ENCODE peak calls at places on chromosomes 1 and 21, in six cellular contexts. S, D, A, B, G and H are unnamed samples.

GRCh38 chr1:18701183-18701582 is 70.5 kb downstream of the PAX7 start:
- DNase-seq in S (no peak), B (no peak), A (no peak), D (no peak), G (no peak), H (no peak)

GRCh38 chr1:94273111-94273510 is 35.7 kb upstream of the ARHGAP29 start:
- DNase-seq in A (no peak), G (no peak), D (no peak), B (no peak), S (no peak), H (no peak)

GRCh38 chr1:30724655-30725421 is 1.5 kb upstream of the MATN1 start:
- DNase-seq in A (no peak), B (no peak), S (no peak), D (no peak), G (no peak), H (no peak)

GRCh38 chr1:186978596-186979556 is 150.1 kb downstream of the PLA2G4A start:
- DNase-seq in D (no peak), G (no peak), S (peak), A (no peak), B (no peak), H (no peak)

GRCh38 chr1:229186373-229187056 is 84.4 kb upstream of the RAB4A start:
- DNase-seq in B (no peak), G (no peak), S (peak), A (no peak), D (no peak), H (no peak)

GRCh38 chr1:177432897-177433296 is 262.1 kb downstream of the BRINP2 start:
- DNase-seq in S (no peak), B (no peak), A (no peak), G (no peak), D (no peak), H (no peak)

GRCh38 chr1:161206411-161207140 is 4.4 kb downstream of the NDUFS2 start:
- DNase-seq in S (no peak), D (no peak), A (peak), B (no peak), G (no peak), H (no peak)

GRCh38 chr1:41864471-41865040 is 54.2 kb downstream of the HIVEP3 start:
- DNase-seq in S (no peak), G (peak), B (no peak), A (no peak), D (no peak), H (no peak)

GRCh38 chr1:224554620-224555259 is 61.4 kb upstream of the CNIH3 start:
- DNase-seq in A (no peak), G (no peak), D (no peak), B (no peak), S (no peak), H (no peak)

GRCh38 chr21:33901421-33902288 is 13.9 kb downstream of the ATP5PO start:
- DNase-seq in B (no peak), G (peak), D (no peak), A (peak), S (peak), H (peak)

DNA sequence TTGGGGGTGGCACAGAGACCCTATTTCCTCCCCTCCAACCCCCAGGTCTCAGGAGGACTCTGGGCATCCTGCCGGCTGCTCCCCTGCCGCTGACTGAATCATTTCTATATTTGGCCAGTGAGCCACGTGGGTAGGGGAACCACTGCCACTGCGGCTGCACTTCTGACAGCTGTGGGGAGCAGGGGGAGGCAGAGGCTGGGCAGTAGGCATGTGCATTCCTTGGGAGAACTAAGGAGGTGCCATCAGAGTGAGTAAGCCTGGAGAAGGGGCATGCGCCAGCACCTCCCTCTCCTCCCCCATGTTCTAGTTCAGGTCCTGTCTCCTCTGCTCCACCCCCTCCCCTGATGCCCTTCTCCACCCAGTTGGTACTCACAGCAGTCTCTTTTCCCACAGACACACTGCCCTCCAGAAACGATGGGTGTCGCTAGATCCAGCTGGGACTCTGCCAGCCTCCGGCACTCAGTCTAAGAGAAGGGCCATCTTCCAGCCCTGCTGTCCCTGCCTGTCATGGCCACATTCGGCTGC is 12.0 kb downstream of the PPFIA4 start:
- DNase-seq in B (no peak), S (peak), G (no peak), D (no peak), A (no peak), H (peak)
- TF ChIP-seq CTCF in B (no peak), S (no peak), G (no peak), D (no peak), A (no peak), H (no peak)

DNA sequence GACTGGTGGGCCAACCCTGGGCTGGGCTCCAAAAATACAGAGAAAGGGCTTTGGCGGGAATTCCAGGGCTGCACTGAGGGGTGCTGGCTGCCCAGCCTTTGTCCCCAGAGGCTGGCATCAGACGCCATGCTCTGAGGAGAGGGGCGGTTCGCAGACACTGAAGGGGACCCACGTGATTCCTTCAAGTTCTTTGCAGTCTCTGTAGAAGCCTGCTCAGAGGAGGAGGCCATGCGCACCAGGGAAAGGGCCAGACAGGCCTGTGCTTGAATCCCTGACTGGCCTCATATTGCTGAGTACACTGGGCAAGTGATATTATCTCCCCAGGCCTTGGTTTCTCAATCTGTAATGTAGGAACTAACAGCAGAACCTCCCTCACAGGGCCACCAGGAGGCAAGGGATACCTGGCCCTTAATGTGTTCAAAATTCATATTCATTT is 119.5 kb downstream of the EPHB2 start:
- DNase-seq in S (no peak), B (no peak), D (no peak), A (no peak), G (no peak), H (no peak)
- TF ChIP-seq CTCF in S (no peak), B (no peak), D (no peak), A (no peak), G (no peak), H (no peak)

DNA sequence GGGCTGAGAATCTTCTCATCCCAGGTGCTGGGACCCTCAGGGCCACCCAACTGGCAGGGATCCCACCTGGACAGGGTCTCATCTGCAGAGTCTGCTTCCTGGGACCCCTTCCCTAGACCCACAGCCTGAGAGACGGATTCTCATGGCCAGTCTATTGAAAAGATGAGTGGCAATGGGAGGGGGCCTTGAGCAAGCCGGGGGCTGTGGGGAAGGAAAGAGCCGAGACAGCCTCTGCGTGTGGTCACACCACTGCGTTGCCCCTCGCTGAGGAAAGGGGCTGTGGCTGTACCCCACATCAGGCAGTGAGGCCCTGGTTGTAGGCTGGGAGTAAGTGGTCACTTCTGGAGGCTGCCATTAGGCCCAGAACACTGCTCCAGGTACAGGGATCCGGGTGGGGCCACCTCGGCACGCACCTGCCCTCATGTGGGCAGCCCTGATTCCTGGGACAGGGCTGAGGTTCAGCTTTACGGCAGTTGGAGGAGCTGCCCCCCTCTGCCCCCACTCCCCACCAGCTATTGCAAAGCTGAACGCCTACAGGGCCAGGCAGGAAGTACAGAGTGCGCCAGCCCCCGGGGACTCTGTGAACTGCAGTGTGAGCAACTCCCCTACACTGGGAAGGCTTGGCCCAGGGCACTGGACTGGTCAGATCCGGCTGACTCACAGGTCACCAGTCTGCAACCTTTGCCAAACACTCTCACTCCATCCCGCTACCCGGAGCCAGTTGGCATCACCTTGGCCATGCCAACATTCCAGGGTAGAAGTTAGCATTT is 106.9 kb downstream of the RIPK4 start:
- DNase-seq in D (no peak), B (no peak), G (peak), S (no peak), A (no peak), H (no peak)
- TF ChIP-seq CTCF in D (no peak), B (no peak), G (no peak), S (no peak), A (no peak), H (no peak)

GRCh38 chr1:152141971-152142584 is 16.9 kb downstream of the RPTN start:
- DNase-seq in A (peak), S (peak), B (peak), D (no peak), G (peak), H (peak)
- TF ChIP-seq CTCF in A (no peak), S (peak), B (peak), D (peak), G (peak), H (peak)

DNA sequence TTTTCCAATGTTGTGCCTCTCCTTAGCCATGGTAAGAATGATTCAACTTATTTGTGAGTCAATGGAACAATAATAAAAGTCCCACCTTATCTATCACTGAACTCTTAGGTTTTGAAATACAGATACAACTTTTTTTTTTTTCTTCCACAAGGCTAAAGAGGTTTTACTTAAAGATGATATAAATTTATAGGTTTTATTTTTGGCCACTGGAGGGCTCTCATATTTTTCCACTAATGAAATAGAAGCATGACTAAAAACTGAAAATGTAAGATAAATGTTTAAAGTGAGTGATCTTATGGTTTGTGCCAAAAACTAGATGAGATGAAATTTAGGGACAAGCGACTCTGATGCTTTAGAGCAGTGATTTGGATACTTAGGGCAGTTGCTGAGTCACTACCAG is 499.0 kb downstream of the NUF2 start:
- DNase-seq in B (no peak), A (no peak), G (no peak), D (no peak), S (no peak), H (no peak)
- TF ChIP-seq CTCF in B (peak), A (no peak), G (no peak), D (no peak), S (no peak), H (no peak)

GRCh38 chr1:91440845-91441244 is 36.2 kb upstream of the HFM1 start:
- DNase-seq in B (no peak), G (no peak), A (no peak), D (no peak), S (peak), H (no peak)
- TF ChIP-seq CTCF in B (no peak), G (no peak), A (no peak), D (no peak), S (no peak), H (no peak)